ENCODE peak calls at places on chromosomes 12 and 14, in nine cellular contexts. One of them, this sample, is unnamed.

GRCh38 chr12:130632582-130633174 is 83.4 kb downstream of the RIMBP2 start:
- DNase-seq in dermis microvascular lymphatic vessel endothelial cell: no peak
- DNase-seq in nephron progenitor cell: no peak
- DNase-seq in caudate nucleus: no peak
- DNase-seq in hepatic stellate cell: no peak
- DNase-seq in mesendoderm: no peak
- DNase-seq in GM12892: no peak
- DNase-seq in stimulated activated CD4-positive, alpha-beta T cell treated with anti-CD3 and anti-CD28 coated beads, Interleukin-4, amount 100 ng/mL, for 24 hours: no peak
- DNase-seq in NCI-H2171: peak; percentile 67
- DNase-seq in this sample: no peak

GRCh38 chr14:22991852-22992251 is 9.5 kb upstream of the AJUBA start:
- DNase-seq in nephron progenitor cell: no peak
- DNase-seq in dermis microvascular lymphatic vessel endothelial cell: no peak
- DNase-seq in NCI-H2171: no peak
- DNase-seq in caudate nucleus: no peak
- DNase-seq in hepatic stellate cell: no peak
- DNase-seq in GM12892: no peak
- DNase-seq in mesendoderm: no peak
- DNase-seq in stimulated activated CD4-positive, alpha-beta T cell treated with anti-CD3 and anti-CD28 coated beads, Interleukin-4, amount 100 ng/mL, for 24 hours: no peak
- DNase-seq in this sample: no peak

GRCh38 chr12:91043408-91043807 is 14.4 kb downstream of the KERA start:
- DNase-seq in caudate nucleus: no peak
- DNase-seq in GM12892: no peak
- DNase-seq in stimulated activated CD4-positive, alpha-beta T cell treated with anti-CD3 and anti-CD28 coated beads, Interleukin-4, amount 100 ng/mL, for 24 hours: no peak
- DNase-seq in nephron progenitor cell: no peak
- DNase-seq in mesendoderm: no peak
- DNase-seq in NCI-H2171: peak; percentile 77
- DNase-seq in hepatic stellate cell: no peak
- DNase-seq in dermis microvascular lymphatic vessel endothelial cell: no peak
- DNase-seq in this sample: no peak

GRCh38 chr12:130087222-130087621 is 75.0 kb upstream of the FZD10 start:
- DNase-seq in dermis microvascular lymphatic vessel endothelial cell: no peak
- DNase-seq in nephron progenitor cell: no peak
- DNase-seq in NCI-H2171: no peak
- DNase-seq in caudate nucleus: no peak
- DNase-seq in GM12892: no peak
- DNase-seq in mesendoderm: no peak
- DNase-seq in hepatic stellate cell: no peak
- DNase-seq in stimulated activated CD4-positive, alpha-beta T cell treated with anti-CD3 and anti-CD28 coated beads, Interleukin-4, amount 100 ng/mL, for 24 hours: no peak
- DNase-seq in this sample: no peak

GRCh38 chr12:49635036-49635435 is 11.7 kb downstream of the PRPF40B start:
- DNase-seq in mesendoderm: no peak
- DNase-seq in stimulated activated CD4-positive, alpha-beta T cell treated with anti-CD3 and anti-CD28 coated beads, Interleukin-4, amount 100 ng/mL, for 24 hours: no peak
- DNase-seq in hepatic stellate cell: no peak
- DNase-seq in nephron progenitor cell: no peak
- DNase-seq in NCI-H2171: no peak
- DNase-seq in caudate nucleus: no peak
- DNase-seq in dermis microvascular lymphatic vessel endothelial cell: no peak
- DNase-seq in GM12892: no peak
- DNase-seq in this sample: no peak

GRCh38 chr14:60640859-60641721 is 8.2 kb downstream of the SIX1 start:
- DNase-seq in dermis microvascular lymphatic vessel endothelial cell: no peak
- DNase-seq in mesendoderm: no peak
- DNase-seq in caudate nucleus: no peak
- DNase-seq in NCI-H2171: no peak
- DNase-seq in stimulated activated CD4-positive, alpha-beta T cell treated with anti-CD3 and anti-CD28 coated beads, Interleukin-4, amount 100 ng/mL, for 24 hours: no peak
- DNase-seq in hepatic stellate cell: no peak
- DNase-seq in GM12892: no peak
- DNase-seq in nephron progenitor cell: no peak
- DNase-seq in this sample: no peak

GRCh38 chr14:50542941-50543418 is 10.6 kb upstream of the MAP4K5 start:
- DNase-seq in stimulated activated CD4-positive, alpha-beta T cell treated with anti-CD3 and anti-CD28 coated beads, Interleukin-4, amount 100 ng/mL, for 24 hours: peak; percentile 56
- DNase-seq in caudate nucleus: peak; percentile 67
- DNase-seq in GM12892: no peak
- DNase-seq in dermis microvascular lymphatic vessel endothelial cell: peak; percentile 69
- DNase-seq in hepatic stellate cell: no peak
- DNase-seq in nephron progenitor cell: peak; percentile 16
- DNase-seq in NCI-H2171: peak; percentile 58
- DNase-seq in mesendoderm: peak; percentile 58
- DNase-seq in this sample: peak; percentile 65

GRCh38 chr12:96404683-96405082 is 4.4 kb upstream of the CDK17 start:
- DNase-seq in mesendoderm: no peak
- DNase-seq in GM12892: no peak
- DNase-seq in nephron progenitor cell: no peak
- DNase-seq in caudate nucleus: no peak
- DNase-seq in hepatic stellate cell: no peak
- DNase-seq in dermis microvascular lymphatic vessel endothelial cell: no peak
- DNase-seq in stimulated activated CD4-positive, alpha-beta T cell treated with anti-CD3 and anti-CD28 coated beads, Interleukin-4, amount 100 ng/mL, for 24 hours: no peak
- DNase-seq in NCI-H2171: no peak
- DNase-seq in this sample: no peak

GRCh38 chr12:117038023-117038680 is 61.1 kb downstream of the TESC start:
- DNase-seq in hepatic stellate cell: no peak
- DNase-seq in GM12892: no peak
- DNase-seq in dermis microvascular lymphatic vessel endothelial cell: no peak
- DNase-seq in nephron progenitor cell: no peak
- DNase-seq in caudate nucleus: no peak
- DNase-seq in mesendoderm: no peak
- DNase-seq in stimulated activated CD4-positive, alpha-beta T cell treated with anti-CD3 and anti-CD28 coated beads, Interleukin-4, amount 100 ng/mL, for 24 hours: no peak
- DNase-seq in NCI-H2171: no peak
- DNase-seq in this sample: no peak

GRCh38 chr14:22185191-22185590 is 403.8 kb downstream of the DAD1 start:
- DNase-seq in hepatic stellate cell: peak; percentile 6
- DNase-seq in nephron progenitor cell: no peak
- DNase-seq in NCI-H2171: no peak
- DNase-seq in stimulated activated CD4-positive, alpha-beta T cell treated with anti-CD3 and anti-CD28 coated beads, Interleukin-4, amount 100 ng/mL, for 24 hours: no peak
- DNase-seq in mesendoderm: no peak
- DNase-seq in caudate nucleus: no peak
- DNase-seq in dermis microvascular lymphatic vessel endothelial cell: no peak
- DNase-seq in GM12892: no peak
- DNase-seq in this sample: no peak

GRCh38 chr14:57038689-57039088 is 228.4 kb upstream of the OTX2 start:
- DNase-seq in nephron progenitor cell: no peak
- DNase-seq in hepatic stellate cell: no peak
- DNase-seq in stimulated activated CD4-positive, alpha-beta T cell treated with anti-CD3 and anti-CD28 coated beads, Interleukin-4, amount 100 ng/mL, for 24 hours: no peak
- DNase-seq in GM12892: no peak
- DNase-seq in mesendoderm: no peak
- DNase-seq in caudate nucleus: no peak
- DNase-seq in NCI-H2171: no peak
- DNase-seq in dermis microvascular lymphatic vessel endothelial cell: no peak
- DNase-seq in this sample: no peak

GRCh38 chr12:124913474-124914391 is 717 bp downstream of the UBC start:
- DNase-seq in stimulated activated CD4-positive, alpha-beta T cell treated with anti-CD3 and anti-CD28 coated beads, Interleukin-4, amount 100 ng/mL, for 24 hours: peak; percentile 96
- DNase-seq in GM12892: peak; percentile 42
- DNase-seq in nephron progenitor cell: peak; percentile 79
- DNase-seq in dermis microvascular lymphatic vessel endothelial cell: peak; percentile 91
- DNase-seq in hepatic stellate cell: no peak
- DNase-seq in caudate nucleus: no peak
- DNase-seq in NCI-H2171: no peak
- DNase-seq in mesendoderm: peak; percentile 92
- DNase-seq in this sample: peak; percentile 87

GRCh38 chr12:49470986-49471385 is 67.8 kb upstream of the KCNH3 start:
- DNase-seq in hepatic stellate cell: no peak
- DNase-seq in dermis microvascular lymphatic vessel endothelial cell: no peak
- DNase-seq in stimulated activated CD4-positive, alpha-beta T cell treated with anti-CD3 and anti-CD28 coated beads, Interleukin-4, amount 100 ng/mL, for 24 hours: no peak
- DNase-seq in caudate nucleus: no peak
- DNase-seq in mesendoderm: no peak
- DNase-seq in nephron progenitor cell: no peak
- DNase-seq in GM12892: no peak
- DNase-seq in NCI-H2171: no peak
- DNase-seq in this sample: no peak

GRCh38 chr12:29726321-29726692 is 57.4 kb downstream of the TMTC1 start:
- DNase-seq in NCI-H2171: peak; percentile 25
- DNase-seq in dermis microvascular lymphatic vessel endothelial cell: peak; percentile 70
- DNase-seq in mesendoderm: no peak
- DNase-seq in hepatic stellate cell: no peak
- DNase-seq in stimulated activated CD4-positive, alpha-beta T cell treated with anti-CD3 and anti-CD28 coated beads, Interleukin-4, amount 100 ng/mL, for 24 hours: no peak
- DNase-seq in GM12892: no peak
- DNase-seq in caudate nucleus: no peak
- DNase-seq in nephron progenitor cell: no peak
- DNase-seq in this sample: peak; percentile 68

GRCh38 chr12:82959821-82960220 is 273.1 kb downstream of the TMTC2 start:
- DNase-seq in NCI-H2171: no peak
- DNase-seq in GM12892: no peak
- DNase-seq in stimulated activated CD4-positive, alpha-beta T cell treated with anti-CD3 and anti-CD28 coated beads, Interleukin-4, amount 100 ng/mL, for 24 hours: no peak
- DNase-seq in nephron progenitor cell: no peak
- DNase-seq in caudate nucleus: no peak
- DNase-seq in dermis microvascular lymphatic vessel endothelial cell: no peak
- DNase-seq in hepatic stellate cell: no peak
- DNase-seq in mesendoderm: no peak
- DNase-seq in this sample: no peak

GRCh38 chr12:11891350-11892064 is 179.2 kb upstream of the BCL2L14 start:
- DNase-seq in mesendoderm: no peak
- DNase-seq in hepatic stellate cell: no peak
- DNase-seq in caudate nucleus: no peak
- DNase-seq in stimulated activated CD4-positive, alpha-beta T cell treated with anti-CD3 and anti-CD28 coated beads, Interleukin-4, amount 100 ng/mL, for 24 hours: no peak
- DNase-seq in GM12892: no peak
- DNase-seq in dermis microvascular lymphatic vessel endothelial cell: no peak
- DNase-seq in NCI-H2171: no peak
- DNase-seq in nephron progenitor cell: no peak
- DNase-seq in this sample: no peak

GRCh38 chr12:26011099-26011498 is 52.6 kb downstream of the RASSF8 start:
- DNase-seq in mesendoderm: no peak
- DNase-seq in GM12892: no peak
- DNase-seq in stimulated activated CD4-positive, alpha-beta T cell treated with anti-CD3 and anti-CD28 coated beads, Interleukin-4, amount 100 ng/mL, for 24 hours: no peak
- DNase-seq in nephron progenitor cell: no peak
- DNase-seq in hepatic stellate cell: peak; percentile 20
- DNase-seq in caudate nucleus: no peak
- DNase-seq in dermis microvascular lymphatic vessel endothelial cell: peak; percentile 8
- DNase-seq in NCI-H2171: no peak
- DNase-seq in this sample: peak; percentile 36

GRCh38 chr12:103901518-103902173 is 28.6 kb upstream of the HSP90B1 start:
- DNase-seq in GM12892: no peak
- DNase-seq in nephron progenitor cell: no peak
- DNase-seq in mesendoderm: no peak
- DNase-seq in caudate nucleus: no peak
- DNase-seq in stimulated activated CD4-positive, alpha-beta T cell treated with anti-CD3 and anti-CD28 coated beads, Interleukin-4, amount 100 ng/mL, for 24 hours: peak; percentile 15
- DNase-seq in dermis microvascular lymphatic vessel endothelial cell: no peak
- DNase-seq in NCI-H2171: no peak
- DNase-seq in hepatic stellate cell: no peak
- DNase-seq in this sample: no peak

GRCh38 chr14:56794557-56795283 is 15.6 kb downstream of the OTX2 start:
- DNase-seq in nephron progenitor cell: peak; percentile 45
- DNase-seq in stimulated activated CD4-positive, alpha-beta T cell treated with anti-CD3 and anti-CD28 coated beads, Interleukin-4, amount 100 ng/mL, for 24 hours: no peak
- DNase-seq in NCI-H2171: no peak
- DNase-seq in mesendoderm: peak; percentile 65
- DNase-seq in hepatic stellate cell: no peak
- DNase-seq in dermis microvascular lymphatic vessel endothelial cell: no peak
- DNase-seq in caudate nucleus: no peak
- DNase-seq in GM12892: no peak
- DNase-seq in this sample: peak; percentile 31

GRCh38 chr14:54349713-54350112 is 47.1 kb upstream of the CDKN3 start:
- DNase-seq in mesendoderm: no peak
- DNase-seq in NCI-H2171: no peak
- DNase-seq in dermis microvascular lymphatic vessel endothelial cell: no peak
- DNase-seq in nephron progenitor cell: no peak
- DNase-seq in stimulated activated CD4-positive, alpha-beta T cell treated with anti-CD3 and anti-CD28 coated beads, Interleukin-4, amount 100 ng/mL, for 24 hours: no peak
- DNase-seq in caudate nucleus: no peak
- DNase-seq in GM12892: no peak
- DNase-seq in hepatic stellate cell: no peak
- DNase-seq in this sample: no peak

This sample was measured in astrocyte of the hippocampus.